ENCODE peak calls at places on chromosome 21, in six cellular contexts. X is K562, L is HepG2, V is HCT116, E is H1, T is GM12878. G is an unnamed sample.

GRCh38 chr21:15667010-15667409 is 62.8 kb upstream of the USP25 start:
- DNase-seq in T (no peak), X (no peak), L (no peak), V (no peak), E (no peak), G (no peak)

GRCh38 chr21:32770514-32771133 is 931 bp downstream of the PAXBP1 start:
- DNase-seq in V (no peak), E (no peak), X (peak; percentile 17), T (no peak), L (peak; percentile 10), G (peak; percentile 20)

GRCh38 chr21:24032709-24033232 is 1574.5 kb downstream of the MRPL39 start:
- DNase-seq in V (no peak), E (no peak), X (no peak), T (no peak), L (no peak), G (no peak)

GRCh38 chr21:24514081-24514733 is 1093.1 kb downstream of the MRPL39 start:
- DNase-seq in E (no peak), T (no peak), X (no peak), V (no peak), L (no peak), G (peak; percentile 3)

GRCh38 chr21:36320421-36321324 is 676 bp downstream of the MORC3 start:
- DNase-seq in L (peak; percentile 35), E (no peak), X (peak; percentile 95), T (peak; percentile 17), V (peak; percentile 28), G (peak; percentile 61)

GRCh38 chr21:32520885-32521735 is 64.2 kb downstream of the TCP10L start:
- DNase-seq in X (peak; percentile 24), L (no peak), E (no peak), V (no peak), T (no peak), G (no peak)

GRCh38 chr21:29304577-29304976 is 5.9 kb downstream of the BACH1 start:
- DNase-seq in L (no peak), X (no peak), T (no peak), E (no peak), V (no peak), G (no peak)

GRCh38 chr21:16974060-16974459 is 538.8 kb upstream of the CXADR start:
- DNase-seq in L (no peak), V (no peak), E (no peak), X (no peak), T (no peak), G (no peak)

GRCh38 chr21:14889080-14889805 is 175.6 kb downstream of the NRIP1 start:
- DNase-seq in E (no peak), V (no peak), L (peak; percentile 92), T (no peak), X (no peak), G (no peak)

GRCh38 chr21:33230518-33231324 is 983 bp downstream of the IFNAR2 start:
- DNase-seq in L (peak; percentile 37), E (peak; percentile 38), T (no peak), V (no peak), X (peak; percentile 71), G (peak; percentile 54)

GRCh38 chr21:30707409-30707808 is 11.2 kb downstream of the KRTAP21-3 start:
- DNase-seq in E (no peak), T (no peak), L (no peak), V (no peak), X (no peak), G (no peak)

GRCh38 chr21:15250384-15250783 is 185.6 kb upstream of the NRIP1 start:
- DNase-seq in L (no peak), T (no peak), E (no peak), V (no peak), X (no peak), G (no peak)

GRCh38 chr21:37119421-37120218 is 46.6 kb downstream of the TTC3 start:
- DNase-seq in X (peak; percentile 8), T (no peak), L (peak; percentile 12), E (no peak), V (no peak), G (peak; percentile 28)

GRCh38 chr21:31781737-31782136 is 49.8 kb upstream of the SCAF4 start:
- DNase-seq in V (no peak), X (peak; percentile 43), E (no peak), T (no peak), L (no peak), G (no peak)

GRCh38 chr21:36542312-36543101 is 62.6 kb upstream of the CLDN14 start:
- DNase-seq in L (no peak), T (peak; percentile 70), X (no peak), V (no peak), E (peak; percentile 25), G (no peak)

GRCh38 chr21:30166171-30166570 is 434 bp downstream of the CLDN17 start:
- DNase-seq in V (no peak), T (no peak), E (no peak), X (no peak), L (no peak), G (no peak)

GRCh38 chr21:32414579-32415358 is 2.3 kb downstream of the EVA1C start:
- DNase-seq in V (no peak), T (no peak), E (no peak), L (no peak), X (peak; percentile 22), G (no peak)

GRCh38 chr21:14877581-14878228 is 187.1 kb downstream of the NRIP1 start:
- DNase-seq in V (no peak), T (no peak), E (no peak), L (peak; percentile 96), X (peak; percentile 30), G (no peak)

GRCh38 chr21:29721242-29721641 is 218.6 kb downstream of the GRIK1 start:
- DNase-seq in E (no peak), X (no peak), V (no peak), L (no peak), T (no peak), G (no peak)

GRCh38 chr21:23524685-23525084 is 2082.6 kb downstream of the MRPL39 start:
- DNase-seq in V (no peak), L (no peak), T (no peak), X (no peak), E (no peak), G (no peak)

GRCh38 chr21:31457675-31458074 is 113.6 kb upstream of the TIAM1 start:
- DNase-seq in L (no peak), V (no peak), T (no peak), X (peak; percentile 6), E (no peak), G (peak; percentile 23)

GRCh38 chr21:24693779-24694178 is 913.5 kb downstream of the MRPL39 start:
- DNase-seq in T (no peak), V (no peak), L (no peak), E (no peak), X (no peak), G (no peak)

GRCh38 chr21:28986677-28987076 is 6.0 kb downstream of the LTN1 start:
- DNase-seq in V (no peak), L (no peak), T (no peak), E (no peak), X (no peak), G (no peak)

GRCh38 chr21:31803039-31804007 is 69.5 kb upstream of the HUNK start:
- DNase-seq in V (no peak), X (no peak), T (no peak), E (no peak), L (no peak), G (no peak)

GRCh38 chr21:26850116-26850643 is 5.0 kb upstream of the ADAMTS1 start:
- DNase-seq in T (peak; percentile 0), X (peak; percentile 45), L (peak; percentile 36), E (no peak), V (peak; percentile 2), G (peak; percentile 27)

GRCh38 chr21:35920428-35920827 is 139.9 kb downstream of the SETD4 start:
- DNase-seq in L (peak; percentile 35), T (no peak), V (no peak), E (no peak), X (no peak), G (no peak)

GRCh38 chr21:31142600-31142999 is 104.3 kb upstream of the KRTAP19-8 start:
- DNase-seq in X (no peak), E (no peak), V (no peak), L (no peak), T (no peak), G (no peak)

GRCh38 chr21:33752260-33752659 is 110.0 kb downstream of the ITSN1 start:
- DNase-seq in L (no peak), T (no peak), E (no peak), X (no peak), V (no peak), G (no peak)

GRCh38 chr21:33731447-33731846 is 89.1 kb downstream of the ITSN1 start:
- DNase-seq in T (no peak), E (no peak), L (no peak), V (no peak), X (no peak), G (no peak)

GRCh38 chr21:31052489-31053142 is 14.3 kb upstream of the KRTAP19-8 start:
- DNase-seq in V (no peak), X (no peak), L (no peak), E (no peak), T (no peak), G (peak; percentile 25)

GRCh38 chr21:37367301-37367757 is 756 bp downstream of the DYRK1A start:
- DNase-seq in X (no peak), V (no peak), T (no peak), E (no peak), L (no peak), G (no peak)

GRCh38 chr21:29228306-29228705 is 70.4 kb upstream of the BACH1 start:
- DNase-seq in X (no peak), E (no peak), T (no peak), L (no peak), V (no peak), G (no peak)

GRCh38 chr21:20728691-20729090 is 269.5 kb upstream of the NCAM2 start:
- DNase-seq in L (no peak), X (no peak), E (no peak), T (no peak), V (no peak), G (no peak)
- H3K9ac ChIP-seq in L (no peak overlapping the region), X (no peak overlapping the region), E (no peak overlapping the region), T (no peak overlapping the region), V (no peak overlapping the region), G (no peak overlapping the region)

GRCh38 chr21:42694751-42695150 is 41.3 kb downstream of the PDE9A start:
- DNase-seq in V (no peak), X (no peak), T (no peak), E (no peak), L (no peak), G (no peak)
- H3K9me3 ChIP-seq in V (no peaks in the 10 kb centered on the region), X (no peaks in the 10 kb centered on the region), T (no peaks in the 10 kb centered on the region), E (no peaks in the 10 kb centered on the region), L (no peaks in the 10 kb centered on the region), G (no peaks in the 10 kb centered on the region)

GRCh38 chr21:41460578-41461527 is 34.8 kb downstream of the MX1 start:
- DNase-seq in L (peak; percentile 54), X (peak; percentile 56), E (no peak), V (peak; percentile 27), T (no peak), G (peak; percentile 70)
- TF ChIP-seq ZNF274 in L (no peak), X (no peak), E (no peak), V (no peak), T (no peak), G (no peak)

DNA sequence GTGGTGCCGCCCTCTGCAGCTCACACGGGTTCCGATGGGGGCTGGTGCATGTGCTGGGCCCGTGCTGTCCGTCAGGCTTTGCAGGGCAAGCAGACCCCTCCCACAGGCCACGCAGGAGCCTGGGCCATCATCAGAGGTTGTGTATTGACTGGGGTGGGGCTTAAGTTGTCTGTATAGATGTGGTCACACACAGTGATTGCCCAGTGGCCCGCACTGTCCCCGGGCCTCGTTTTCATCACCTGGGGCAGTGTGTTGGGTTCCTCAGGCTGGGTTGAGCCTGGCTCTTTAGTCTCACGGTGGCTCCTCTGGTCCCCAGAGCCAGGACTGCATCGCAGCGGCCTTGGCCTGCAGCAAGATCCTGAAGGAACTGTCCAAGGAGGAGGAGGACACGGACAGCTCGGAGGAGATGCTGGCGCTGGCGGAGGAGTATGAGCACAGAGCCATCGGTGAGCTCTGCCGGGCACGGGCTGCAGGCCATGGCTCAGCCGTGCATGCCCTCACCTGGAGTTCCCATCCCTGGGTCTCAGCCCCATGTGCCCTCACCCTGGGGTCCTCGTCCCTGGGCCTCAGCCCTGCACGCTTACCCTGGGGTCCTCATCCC is 44.1 kb downstream of the TRPM2 start:
- DNase-seq in T (no peak), V (no peak), E (no peak), X (no peak), L (no peak), G (no peak)
- H3K9ac ChIP-seq in T (no peak overlapping the region), V (no peak overlapping the region), E (no peak overlapping the region), X (no peak overlapping the region), L (no peak overlapping the region), G (no peak overlapping the region)